ENCODE peak calls at places on chromosomes 1 and 21, in seven cellular contexts. One of them, this sample, is unnamed.

GRCh38 chr1:74686941-74687340 is 13.3 kb upstream of the ERICH3 start:
- DNase-seq in K562: no peak
- DNase-seq in heart left ventricle: no peak
- DNase-seq in uterus: no peak
- DNase-seq in tibial nerve: no peak
- DNase-seq in esophagus muscularis mucosa: no peak
- DNase-seq in Peyer's patch: no peak
- DNase-seq in this sample: no peak

GRCh38 chr1:205588691-205589445 is 42.9 kb downstream of the ELK4 start:
- DNase-seq in tibial nerve: no peak
- DNase-seq in K562: peak
- DNase-seq in Peyer's patch: no peak
- DNase-seq in uterus: peak
- DNase-seq in esophagus muscularis mucosa: no peak
- DNase-seq in heart left ventricle: no peak
- DNase-seq in this sample: peak

GRCh38 chr21:26405735-26406361 is 167.2 kb downstream of the CYYR1 start:
- DNase-seq in uterus: no peak
- DNase-seq in K562: no peak
- DNase-seq in Peyer's patch: no peak
- DNase-seq in esophagus muscularis mucosa: no peak
- DNase-seq in heart left ventricle: no peak
- DNase-seq in tibial nerve: no peak
- DNase-seq in this sample: peak

GRCh38 chr21:18545908-18546307 is 142.3 kb upstream of the TMPRSS15 start:
- DNase-seq in K562: no peak
- DNase-seq in Peyer's patch: no peak
- DNase-seq in heart left ventricle: no peak
- DNase-seq in uterus: no peak
- DNase-seq in tibial nerve: no peak
- DNase-seq in esophagus muscularis mucosa: no peak
- DNase-seq in this sample: no peak

GRCh38 chr1:32448773-32449456 is 16.0 kb upstream of the ZBTB8B start:
- DNase-seq in uterus: no peak
- DNase-seq in tibial nerve: no peak
- DNase-seq in Peyer's patch: no peak
- DNase-seq in esophagus muscularis mucosa: no peak
- DNase-seq in K562: peak
- DNase-seq in heart left ventricle: no peak
- DNase-seq in this sample: peak

GRCh38 chr1:179365342-179366092 is at the start of gene AXDND1:
- DNase-seq in heart left ventricle: peak
- DNase-seq in Peyer's patch: peak
- DNase-seq in esophagus muscularis mucosa: peak
- DNase-seq in uterus: peak
- DNase-seq in tibial nerve: peak
- DNase-seq in K562: peak
- DNase-seq in this sample: peak

GRCh38 chr1:180092931-180093650 is 61.6 kb upstream of the QSOX1 start:
- DNase-seq in Peyer's patch: no peak
- DNase-seq in heart left ventricle: no peak
- DNase-seq in tibial nerve: no peak
- DNase-seq in K562: no peak
- DNase-seq in uterus: no peak
- DNase-seq in esophagus muscularis mucosa: no peak
- DNase-seq in this sample: no peak

GRCh38 chr1:179083533-179083932 is 1.7 kb downstream of the TOR3A start:
- DNase-seq in tibial nerve: no peak
- DNase-seq in K562: no peak
- DNase-seq in heart left ventricle: no peak
- DNase-seq in uterus: no peak
- DNase-seq in esophagus muscularis mucosa: no peak
- DNase-seq in Peyer's patch: no peak
- DNase-seq in this sample: no peak

GRCh38 chr1:67724928-67725560 is 40.0 kb downstream of the GADD45A start:
- DNase-seq in esophagus muscularis mucosa: no peak
- DNase-seq in heart left ventricle: peak
- DNase-seq in K562: no peak
- DNase-seq in uterus: no peak
- DNase-seq in tibial nerve: no peak
- DNase-seq in Peyer's patch: no peak
- DNase-seq in this sample: no peak

GRCh38 chr1:96306809-96307208 is 414.8 kb upstream of the PTBP2 start:
- DNase-seq in heart left ventricle: no peak
- DNase-seq in esophagus muscularis mucosa: no peak
- DNase-seq in K562: no peak
- DNase-seq in tibial nerve: no peak
- DNase-seq in uterus: no peak
- DNase-seq in Peyer's patch: no peak
- DNase-seq in this sample: no peak

GRCh38 chr1:72397786-72398185 is 115.4 kb upstream of the NEGR1 start:
- DNase-seq in K562: no peak
- DNase-seq in tibial nerve: no peak
- DNase-seq in uterus: no peak
- DNase-seq in heart left ventricle: no peak
- DNase-seq in Peyer's patch: no peak
- DNase-seq in esophagus muscularis mucosa: no peak
- DNase-seq in this sample: no peak

GRCh38 chr1:170978371-170978900 is 43.1 kb downstream of the MROH9 start:
- DNase-seq in K562: no peak
- DNase-seq in esophagus muscularis mucosa: no peak
- DNase-seq in heart left ventricle: no peak
- DNase-seq in tibial nerve: no peak
- DNase-seq in uterus: no peak
- DNase-seq in Peyer's patch: no peak
- DNase-seq in this sample: no peak

GRCh38 chr1:6953874-6954502 is 168.7 kb downstream of the CAMTA1 start:
- DNase-seq in heart left ventricle: no peak
- DNase-seq in uterus: no peak
- DNase-seq in Peyer's patch: no peak
- DNase-seq in esophagus muscularis mucosa: no peak
- DNase-seq in tibial nerve: no peak
- DNase-seq in K562: no peak
- DNase-seq in this sample: no peak

GRCh38 chr21:36322083-36322424 is 2.1 kb downstream of the MORC3 start:
- DNase-seq in K562: no peak
- DNase-seq in heart left ventricle: no peak
- DNase-seq in tibial nerve: no peak
- DNase-seq in uterus: no peak
- DNase-seq in esophagus muscularis mucosa: no peak
- DNase-seq in Peyer's patch: no peak
- DNase-seq in this sample: peak

GRCh38 chr1:225378880-225379279 is 49.0 kb downstream of the LBR start:
- DNase-seq in tibial nerve: no peak
- DNase-seq in uterus: no peak
- DNase-seq in K562: no peak
- DNase-seq in Peyer's patch: no peak
- DNase-seq in heart left ventricle: no peak
- DNase-seq in esophagus muscularis mucosa: no peak
- DNase-seq in this sample: no peak

GRCh38 chr1:6961905-6962304 is 176.7 kb downstream of the CAMTA1 start:
- DNase-seq in heart left ventricle: no peak
- DNase-seq in K562: no peak
- DNase-seq in Peyer's patch: no peak
- DNase-seq in tibial nerve: no peak
- DNase-seq in uterus: no peak
- DNase-seq in esophagus muscularis mucosa: no peak
- DNase-seq in this sample: no peak

GRCh38 chr1:166164995-166165660 is 1.7 kb downstream of the FAM78B start:
- DNase-seq in K562: peak
- DNase-seq in esophagus muscularis mucosa: peak
- DNase-seq in heart left ventricle: peak
- DNase-seq in tibial nerve: peak
- DNase-seq in uterus: peak
- DNase-seq in Peyer's patch: peak
- DNase-seq in this sample: peak

GRCh38 chr1:24735619-24736375 is 9.4 kb upstream of the CLIC4 start:
- DNase-seq in uterus: peak
- DNase-seq in heart left ventricle: peak
- DNase-seq in K562: no peak
- DNase-seq in Peyer's patch: no peak
- DNase-seq in esophagus muscularis mucosa: no peak
- DNase-seq in tibial nerve: no peak
- DNase-seq in this sample: peak

DNA sequence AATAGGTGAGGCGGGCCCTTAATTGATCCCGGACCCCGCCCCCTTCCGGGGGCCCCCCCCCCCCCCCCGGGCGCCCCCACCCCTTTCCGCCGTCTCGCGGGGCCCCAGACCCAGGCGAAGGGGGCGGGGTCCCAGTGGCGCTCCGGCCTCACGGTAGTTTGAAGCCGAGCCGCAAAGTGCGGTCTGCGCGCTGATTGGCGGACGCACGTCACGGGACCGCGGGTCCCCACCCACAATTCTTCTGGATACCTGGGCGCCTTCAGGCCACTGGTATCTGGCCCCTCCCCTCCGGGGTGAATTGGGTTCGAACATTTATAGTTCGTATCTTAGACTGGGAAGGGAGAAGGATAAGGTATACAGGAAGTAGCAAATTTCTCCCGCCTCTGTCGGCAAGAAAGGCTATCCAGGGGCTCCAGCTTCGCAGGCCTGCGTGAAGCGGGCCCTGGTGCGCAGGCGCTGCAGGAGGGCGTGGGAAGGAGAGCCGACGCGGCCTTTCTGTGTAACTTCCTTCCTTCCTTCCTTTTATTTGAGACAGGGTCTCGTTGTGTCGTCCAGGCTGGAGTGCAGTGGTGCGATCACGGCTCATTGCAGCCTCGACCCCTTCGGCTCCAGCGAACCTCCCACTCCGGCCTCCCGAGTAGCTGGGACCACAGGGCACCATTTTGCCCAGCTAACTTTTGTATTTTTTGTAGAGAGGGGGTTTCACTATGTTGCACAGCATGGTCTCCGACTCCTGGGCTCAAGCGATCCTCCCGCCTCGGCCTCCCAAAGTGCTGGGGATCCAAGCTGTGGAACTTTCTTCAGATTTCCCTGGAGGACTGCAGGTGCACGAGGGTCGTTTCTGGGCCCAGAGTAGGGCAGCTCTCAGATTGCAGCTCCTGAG is 564 bp upstream of the HMGN1 start:
- DNase-seq in uterus: peak
- DNase-seq in K562: peak
- DNase-seq in esophagus muscularis mucosa: peak
- DNase-seq in Peyer's patch: peak
- DNase-seq in tibial nerve: peak
- DNase-seq in heart left ventricle: peak
- DNase-seq in this sample: peak
- TF ChIP-seq POLR2A in uterus: no peak
- TF ChIP-seq POLR2A in K562: peak
- TF ChIP-seq POLR2A in esophagus muscularis mucosa: no peak
- TF ChIP-seq POLR2A in Peyer's patch: peak
- TF ChIP-seq POLR2A in tibial nerve: no peak
- TF ChIP-seq POLR2A in heart left ventricle: peak
- TF ChIP-seq POLR2A in this sample: peak

GRCh38 chr1:150561830-150562367 is 12.7 kb downstream of the ADAMTSL4 start:
- DNase-seq in heart left ventricle: peak
- DNase-seq in tibial nerve: peak
- DNase-seq in esophagus muscularis mucosa: peak
- DNase-seq in Peyer's patch: peak
- DNase-seq in K562: peak
- DNase-seq in uterus: peak
- DNase-seq in this sample: peak
- TF ChIP-seq POLR2A in heart left ventricle: no peak
- TF ChIP-seq POLR2A in tibial nerve: peak
- TF ChIP-seq POLR2A in esophagus muscularis mucosa: no peak
- TF ChIP-seq POLR2A in Peyer's patch: peak
- TF ChIP-seq POLR2A in K562: peak
- TF ChIP-seq POLR2A in uterus: peak
- TF ChIP-seq POLR2A in this sample: peak

GRCh38 chr1:12597792-12598191 is 20.2 kb downstream of the DHRS3 start:
- DNase-seq in uterus: no peak
- DNase-seq in heart left ventricle: peak
- DNase-seq in K562: no peak
- DNase-seq in Peyer's patch: no peak
- DNase-seq in esophagus muscularis mucosa: no peak
- DNase-seq in tibial nerve: no peak
- DNase-seq in this sample: no peak

GRCh38 chr1:12595839-12596821 is 21.9 kb downstream of the DHRS3 start:
- DNase-seq in tibial nerve: peak
- DNase-seq in Peyer's patch: peak
- DNase-seq in uterus: peak
- DNase-seq in esophagus muscularis mucosa: peak
- DNase-seq in K562: no peak
- DNase-seq in heart left ventricle: peak
- DNase-seq in this sample: peak

GRCh38 chr1:12593621-12594066 is 24.4 kb downstream of the DHRS3 start:
- DNase-seq in esophagus muscularis mucosa: peak
- DNase-seq in K562: no peak
- DNase-seq in uterus: peak
- DNase-seq in tibial nerve: peak
- DNase-seq in Peyer's patch: no peak
- DNase-seq in heart left ventricle: no peak
- DNase-seq in this sample: no peak

GRCh38 chr1:12594490-12594889 is 23.5 kb downstream of the DHRS3 start:
- DNase-seq in uterus: no peak
- DNase-seq in Peyer's patch: no peak
- DNase-seq in K562: no peak
- DNase-seq in esophagus muscularis mucosa: no peak
- DNase-seq in tibial nerve: no peak
- DNase-seq in heart left ventricle: no peak
- DNase-seq in this sample: no peak

GRCh38 chr1:12594966-12595838 is 22.8 kb downstream of the DHRS3 start:
- DNase-seq in esophagus muscularis mucosa: peak
- DNase-seq in Peyer's patch: peak
- DNase-seq in uterus: peak
- DNase-seq in heart left ventricle: peak
- DNase-seq in tibial nerve: no peak
- DNase-seq in K562: no peak
- DNase-seq in this sample: peak
- TF ChIP-seq POLR2A in esophagus muscularis mucosa: no peak
- TF ChIP-seq POLR2A in Peyer's patch: no peak
- TF ChIP-seq POLR2A in uterus: no peak
- TF ChIP-seq POLR2A in heart left ventricle: no peak
- TF ChIP-seq POLR2A in tibial nerve: peak
- TF ChIP-seq POLR2A in K562: no peak
- TF ChIP-seq POLR2A in this sample: no peak

DNA sequence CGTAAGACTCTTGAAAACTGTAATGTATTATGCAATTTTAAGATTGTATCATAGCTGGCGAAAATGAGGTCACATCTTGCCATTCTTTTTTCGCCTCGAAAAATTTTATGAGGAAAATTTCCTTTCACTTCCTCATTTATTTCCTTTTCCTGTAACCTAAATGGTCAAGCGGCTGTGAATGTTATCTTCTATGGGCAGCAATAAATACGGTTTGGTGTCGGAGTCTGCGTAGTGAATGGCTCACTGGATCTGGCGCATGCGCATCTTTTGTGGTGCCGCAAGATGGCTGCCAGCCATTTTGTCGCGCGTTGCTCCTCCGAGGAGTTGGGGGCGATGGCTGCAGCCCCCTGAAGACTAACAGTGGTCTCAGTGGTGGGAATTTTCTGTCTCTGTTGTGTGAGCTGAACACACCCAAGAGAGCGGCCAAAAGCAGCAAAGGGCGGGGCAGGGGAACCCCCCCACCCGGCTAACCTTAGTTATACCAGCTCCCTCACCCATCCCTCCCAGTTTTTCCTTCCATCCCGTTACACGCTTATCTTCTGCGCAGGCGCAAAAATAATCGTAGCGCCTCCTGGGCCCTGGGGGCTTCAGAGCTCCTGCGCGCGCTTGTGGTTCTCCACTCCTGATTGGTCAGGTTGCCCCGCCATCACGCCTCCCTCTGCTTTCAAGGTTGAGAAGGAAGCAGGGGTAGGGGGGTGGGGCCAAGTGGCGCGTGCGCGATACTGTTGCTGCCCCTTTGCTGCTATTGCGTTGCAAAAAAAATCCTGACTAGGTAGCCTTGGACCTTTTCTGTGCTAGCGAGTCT is at the start of gene RPRD2:
- DNase-seq in K562: peak
- DNase-seq in heart left ventricle: peak
- DNase-seq in uterus: peak
- DNase-seq in esophagus muscularis mucosa: peak
- DNase-seq in tibial nerve: peak
- DNase-seq in Peyer's patch: peak
- DNase-seq in this sample: peak
- TF ChIP-seq POLR2A in K562: peak
- TF ChIP-seq POLR2A in heart left ventricle: peak
- TF ChIP-seq POLR2A in uterus: peak
- TF ChIP-seq POLR2A in esophagus muscularis mucosa: peak
- TF ChIP-seq POLR2A in tibial nerve: peak
- TF ChIP-seq POLR2A in Peyer's patch: no peak
- TF ChIP-seq POLR2A in this sample: peak